ENCODE peak calls at places on chromosomes 12 and 14, in ten cellular contexts. N is stomach, O is K562, C is HepG2, D is sigmoid colon, B is upper lobe of left lung, H is GM12878, M is suprapubic skin, G is esophagus muscularis mucosa, K is H1. W is an unnamed sample.

GRCh38 chr12:132858727-132859266 is 28.6 kb downstream of the CHFR start:
- DNase-seq in C (no peak), G (no peak), M (no peak), B (no peak), N (peak), H (no peak), K (no peak), D (no peak), O (no peak), W (no peak)

GRCh38 chr14:88660056-88660455 is 97.2 kb downstream of the ZC3H14 start:
- DNase-seq in N (no peak), M (no peak), B (no peak), C (peak), O (no peak), D (no peak), G (no peak), H (no peak), K (no peak), W (no peak)

GRCh38 chr12:96225994-96226399 is 31.8 kb downstream of the ELK3 start:
- DNase-seq in M (no peak), O (no peak), N (no peak), C (peak), B (no peak), K (no peak), H (no peak), G (no peak), D (no peak), W (no peak)

GRCh38 chr12:124687695-124688301 is 120.4 kb upstream of the NCOR2 start:
- DNase-seq in M (no peak), K (no peak), O (no peak), C (no peak), D (no peak), G (no peak), B (no peak), N (no peak), H (no peak), W (no peak)

GRCh38 chr14:34837801-34838322 is 37.3 kb downstream of the BAZ1A start:
- DNase-seq in H (no peak), G (no peak), O (no peak), B (no peak), M (no peak), N (no peak), D (no peak), C (peak), K (no peak), W (no peak)

GRCh38 chr14:29926701-29927595 is 699 bp downstream of the PRKD1 start:
- DNase-seq in C (peak), O (no peak), D (peak), B (peak), M (no peak), N (peak), K (no peak), G (no peak), H (no peak), W (peak)

GRCh38 chr14:99971929-99972747 is 93.1 kb upstream of the EVL start:
- DNase-seq in D (no peak), K (no peak), G (no peak), C (no peak), N (no peak), H (no peak), M (no peak), B (peak), O (peak), W (no peak)

GRCh38 chr14:103433902-103434563 is 48.8 kb downstream of the MARK3 start:
- DNase-seq in C (no peak), K (no peak), D (no peak), M (no peak), N (no peak), G (no peak), O (no peak), H (no peak), B (no peak), W (no peak)

GRCh38 chr14:84208451-84208850 is 1321.5 kb upstream of the FLRT2 start:
- DNase-seq in M (no peak), C (no peak), O (no peak), N (no peak), D (no peak), G (no peak), H (no peak), K (no peak), B (no peak), W (no peak)

GRCh38 chr14:76259029-76259735 is 107.5 kb downstream of the GPATCH2L start:
- DNase-seq in H (no peak), K (no peak), N (no peak), M (no peak), B (no peak), G (no peak), C (no peak), O (peak), D (no peak), W (no peak)

GRCh38 chr14:65303185-65303901 is 109.2 kb upstream of the FUT8 start:
- DNase-seq in O (no peak), M (no peak), K (no peak), G (no peak), C (no peak), H (no peak), B (no peak), N (no peak), D (no peak), W (no peak)

GRCh38 chr12:108955225-108955835 is 65.5 kb downstream of the SVOP start:
- DNase-seq in B (no peak), O (no peak), D (no peak), H (no peak), N (no peak), K (no peak), G (no peak), C (peak), M (no peak), W (no peak)

GRCh38 chr14:104392001-104392395 is 187.6 kb upstream of the C14orf180 start:
- DNase-seq in G (no peak), D (peak), K (no peak), M (no peak), H (no peak), B (no peak), O (no peak), N (no peak), C (no peak), W (no peak)

GRCh38 chr14:104161601-104162367 is 23.4 kb downstream of the KIF26A start:
- DNase-seq in N (no peak), B (no peak), O (no peak), K (no peak), M (no peak), D (no peak), G (no peak), H (no peak), C (no peak), W (no peak)

GRCh38 chr12:99706736-99707473 is 59.4 kb downstream of the GARIN6 start:
- DNase-seq in K (no peak), B (no peak), C (no peak), O (no peak), G (no peak), H (no peak), N (no peak), M (no peak), D (no peak), W (no peak)

GRCh38 chr12:125243811-125244210 is 178.6 kb downstream of the AACS start:
- DNase-seq in K (no peak), C (no peak), M (no peak), N (no peak), G (no peak), H (no peak), D (no peak), B (no peak), O (no peak), W (no peak)

GRCh38 chr12:112007945-112008344 is 5.0 kb downstream of the TMEM116 start:
- DNase-seq in N (no peak), D (no peak), M (no peak), B (no peak), O (peak), K (no peak), C (no peak), H (no peak), G (no peak), W (no peak)

GRCh38 chr12:89234324-89235114 is 117.8 kb downstream of the DUSP6 start:
- DNase-seq in B (no peak), O (no peak), D (no peak), N (no peak), H (no peak), M (no peak), G (no peak), K (no peak), C (no peak), W (no peak)

GRCh38 chr12:103672401-103673119 is 85.5 kb downstream of the STAB2 start:
- DNase-seq in M (no peak), H (no peak), B (no peak), D (no peak), C (peak), N (no peak), G (no peak), K (no peak), O (no peak), W (peak)

DNA sequence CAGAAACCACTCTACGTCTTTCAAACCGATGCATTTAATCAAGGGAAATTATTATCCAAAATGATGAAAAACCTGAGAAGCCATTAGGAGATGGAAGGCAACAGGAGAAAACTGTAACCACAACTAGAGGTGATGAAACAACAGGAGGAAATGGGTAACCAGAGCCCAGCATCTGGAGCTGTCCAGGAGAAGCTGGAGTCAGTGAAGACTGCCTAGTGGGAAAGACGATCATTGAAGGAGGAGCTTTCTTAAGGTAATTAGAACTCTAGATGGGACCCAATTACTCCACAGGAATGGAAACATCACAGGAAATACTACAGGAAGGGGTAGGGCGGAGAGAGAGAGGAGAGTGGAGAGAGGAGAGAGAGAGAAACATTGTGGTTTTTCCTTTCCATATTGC is 57.6 kb downstream of the RERG start:
- DNase-seq in O (no peak), G (no peak), M (no peak), N (no peak), B (no peak), C (no peak), K (no peak), D (no peak), H (no peak), W (no peak)
- TF ChIP-seq POLR2A in O (no peak), G (no peak), M (no peak), N (no peak), B (no peak), C (no peak), K (no peak), D (no peak), H (no peak), W (no peak)

DNA sequence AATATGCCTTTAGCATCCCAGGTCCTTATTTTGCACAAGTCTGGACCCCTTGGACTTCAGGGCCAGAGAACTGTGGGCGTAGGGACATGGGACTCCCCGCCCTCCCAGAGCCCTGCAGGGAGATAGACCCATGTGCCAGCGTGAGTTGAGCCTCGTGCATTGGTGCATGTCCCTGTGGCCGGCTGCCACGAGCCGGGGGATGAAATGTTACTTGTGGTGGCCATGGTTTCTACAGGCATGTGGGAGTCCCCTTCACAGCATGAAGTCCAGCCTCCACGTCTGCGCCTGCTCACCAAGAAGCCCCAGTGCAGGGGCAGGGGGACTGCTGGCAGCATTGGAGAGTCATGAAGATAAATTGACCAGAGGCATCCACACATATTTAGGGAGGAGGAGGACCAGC is 470.0 kb downstream of the BCL11B start:
- DNase-seq in D (no peak), O (no peak), K (no peak), N (no peak), C (no peak), B (peak), M (no peak), G (no peak), H (no peak), W (no peak)
- TF ChIP-seq EP300 in D (no peak), O (no peak), K (no peak), N (no peak), C (no peak), B (no peak), M (no peak), G (no peak), H (no peak), W (no peak)

DNA sequence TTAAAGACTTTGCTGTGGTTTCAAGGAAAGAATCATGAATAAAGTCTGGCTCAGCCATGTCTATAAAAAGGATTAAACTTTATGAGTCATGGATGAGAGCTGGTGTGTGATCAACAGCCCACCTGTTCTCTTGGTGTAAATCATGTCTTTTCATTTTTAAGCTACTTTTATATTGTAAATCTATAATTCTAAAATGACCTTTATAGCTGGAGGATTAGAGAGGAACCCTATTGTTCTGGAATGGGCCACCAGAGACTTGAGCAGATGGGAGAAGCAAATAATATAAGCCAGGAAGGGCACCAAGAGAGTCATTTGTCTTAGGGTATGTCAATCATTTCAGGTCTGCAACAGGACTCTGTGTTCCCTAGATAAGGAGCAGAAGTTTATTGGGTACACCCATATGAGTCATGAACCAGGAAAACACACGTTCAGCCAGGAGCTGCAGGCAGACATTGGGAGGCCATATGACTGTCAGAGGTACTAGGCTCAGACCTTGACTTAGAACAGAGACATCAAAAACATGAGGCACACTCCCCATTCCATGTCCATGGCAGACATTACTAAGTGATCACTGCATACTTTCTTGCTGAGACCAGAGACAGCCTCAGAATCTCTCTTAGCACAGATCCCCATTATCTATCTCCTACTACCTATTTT is 49.3 kb downstream of the NDUFA12 start:
- DNase-seq in C (no peak), K (no peak), H (no peak), D (no peak), N (no peak), O (peak), M (no peak), B (no peak), G (no peak), W (peak)
- TF ChIP-seq POLR2AphosphoS5 in C (no peak), K (no peak), H (no peak), D (no peak), N (peak), O (peak), M (peak), B (peak), G (no peak), W (peak)

GRCh38 chr12:121536929-121537813 is 43.7 kb downstream of the KDM2B start:
- DNase-seq in K (no peak), B (peak), D (peak), O (peak), M (peak), H (peak), G (peak), N (peak), C (peak), W (peak)
- TF ChIP-seq POLR2A in K (no peak), B (no peak), D (peak), O (no peak), M (no peak), H (peak), G (peak), N (no peak), C (peak), W (peak)

DNA sequence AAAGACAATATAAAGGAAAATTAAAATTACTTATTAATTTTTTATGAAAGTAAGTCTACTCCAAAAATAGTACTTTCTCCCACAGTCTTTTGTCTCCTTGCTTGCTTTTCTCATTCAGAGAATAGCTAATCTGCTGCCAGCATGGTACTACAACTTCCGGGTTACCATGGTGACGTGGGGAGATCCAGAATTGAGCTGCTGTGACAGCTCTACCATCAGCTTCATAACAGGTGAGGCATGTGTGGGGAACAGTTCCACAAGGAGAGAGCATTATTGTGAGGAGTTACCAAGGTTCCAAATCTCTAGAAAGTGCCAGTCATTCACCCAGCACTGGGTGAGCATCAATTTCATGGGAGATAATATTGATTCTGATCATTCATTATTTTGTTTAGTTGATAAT is 197.8 kb downstream of the PTPRO start:
- DNase-seq in B (no peak), M (no peak), K (no peak), C (no peak), G (no peak), O (no peak), D (no peak), H (no peak), N (no peak), W (no peak)
- TF ChIP-seq EP300 in B (no peak), M (no peak), K (no peak), C (no peak), G (no peak), O (no peak), D (no peak), H (no peak), N (no peak), W (no peak)

DNA sequence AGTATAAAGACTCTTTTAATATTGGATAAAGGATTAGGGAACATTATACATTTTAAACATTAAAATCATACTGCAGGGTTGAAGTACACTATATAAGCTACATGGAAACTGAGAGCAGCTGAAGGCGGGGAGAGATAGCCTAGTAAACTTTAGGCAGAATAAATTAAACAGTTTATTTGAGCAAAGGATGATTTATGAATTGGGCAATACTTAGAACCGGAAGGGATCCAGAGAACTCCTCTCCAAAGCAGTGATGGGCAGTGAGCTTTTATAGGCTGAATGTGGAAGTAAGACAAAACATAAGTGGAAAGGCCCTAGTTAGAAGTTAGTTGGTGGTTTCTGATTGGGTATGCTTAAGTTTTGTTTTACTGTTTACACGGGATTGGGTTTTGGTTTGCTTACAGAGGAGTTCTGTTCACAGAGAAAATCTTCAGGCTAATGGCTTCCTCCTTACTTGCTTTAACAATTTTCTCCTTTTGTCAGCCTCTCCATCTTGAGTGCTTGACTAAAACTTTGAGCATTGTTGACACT is 18.9 kb downstream of the LEMD3 start:
- DNase-seq in G (no peak), N (no peak), D (no peak), M (no peak), K (no peak), H (no peak), C (no peak), O (no peak), B (no peak), W (no peak)
- TF ChIP-seq POLR2AphosphoS5 in G (no peak), N (no peak), D (no peak), M (no peak), K (no peak), H (no peak), C (no peak), O (no peak), B (no peak), W (no peak)

DNA sequence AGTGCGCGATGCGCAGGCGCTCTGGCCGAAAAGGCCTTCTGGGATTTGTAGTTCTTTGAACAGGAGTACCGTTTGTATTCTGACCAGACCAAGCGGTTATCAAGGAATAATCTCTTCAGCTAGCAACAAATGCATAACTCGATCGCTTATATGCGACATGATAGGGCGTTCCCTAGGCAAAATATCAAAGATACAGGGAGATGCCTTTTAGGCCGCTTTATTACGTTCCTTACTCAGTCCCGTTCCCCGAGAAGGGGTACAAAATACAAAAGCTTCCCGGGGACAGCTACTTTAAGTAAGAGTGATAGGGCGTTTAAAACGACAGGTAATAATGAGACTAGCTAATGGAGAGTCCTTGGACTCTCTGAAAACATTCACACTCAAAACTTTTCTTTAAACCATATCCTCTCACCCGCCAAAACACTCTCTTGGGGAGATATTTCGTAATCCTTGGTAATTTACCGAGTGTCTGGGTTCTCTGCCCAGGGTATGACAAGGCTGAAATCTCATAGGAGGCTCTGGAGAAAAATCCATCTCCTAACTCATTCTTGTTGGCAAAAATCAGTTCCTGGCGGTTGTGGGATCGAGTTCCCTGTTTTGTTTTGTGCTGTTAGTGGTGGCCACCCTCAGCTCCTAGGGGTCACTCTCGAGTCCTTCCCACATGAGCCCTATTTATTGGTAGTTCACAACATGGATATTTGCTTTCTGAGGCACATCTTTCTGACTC is 412 bp upstream of the SNW1 start:
- DNase-seq in D (peak), H (peak), K (no peak), M (no peak), N (no peak), B (no peak), G (no peak), O (peak), C (peak), W (peak)
- TF ChIP-seq POLR2A in D (no peak), H (no peak), K (no peak), M (no peak), N (no peak), B (no peak), G (no peak), O (no peak), C (no peak), W (no peak)

DNA sequence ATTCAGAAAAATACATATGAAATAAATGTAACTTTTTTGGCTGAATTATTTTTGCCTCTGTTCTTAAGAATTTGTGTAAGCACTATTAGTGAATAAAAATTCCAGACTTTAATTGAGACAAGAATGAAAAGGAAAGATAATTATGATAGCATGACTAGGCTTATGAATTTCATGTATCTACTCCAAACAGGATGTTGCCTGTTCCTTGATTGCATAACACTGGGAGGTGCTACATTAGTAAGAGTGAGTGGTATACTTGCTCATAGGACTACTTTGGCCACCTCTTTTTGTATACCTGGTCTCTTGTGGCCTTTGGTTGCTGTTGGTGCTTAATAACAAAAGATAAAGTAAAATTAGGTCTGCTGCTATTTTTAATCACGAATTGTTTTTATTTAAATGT is 112.8 kb downstream of the NAV3 start:
- DNase-seq in G (no peak), B (no peak), M (no peak), K (no peak), C (no peak), N (no peak), O (no peak), D (no peak), H (no peak), W (no peak)
- TF ChIP-seq EP300 in G (no peak), B (no peak), M (no peak), K (no peak), C (no peak), N (no peak), O (no peak), D (no peak), H (no peak), W (no peak)

GRCh38 chr14:50082784-50083466 is 33.4 kb downstream of the VCPKMT start:
- DNase-seq in K (no peak), B (no peak), M (no peak), C (no peak), N (peak), H (peak), G (no peak), O (no peak), D (no peak), W (peak)
- TF ChIP-seq POLR2AphosphoS5 in K (no peak), B (no peak), M (no peak), C (no peak), N (no peak), H (peak), G (no peak), O (no peak), D (no peak), W (no peak)